ENCODE peak calls at places on chromosomes 4 and X, in four cellular contexts. N is fibroblast of the aortic adventitia, P is spleen, D is astrocyte of the spinal cord. M is an unnamed sample.
A peak's percentile ranks its signal among the peaks of the same experiment; 100 is the strongest.

GRCh38 chrX:374566-374965 is 12.1 kb downstream of the PPP2R3B start:
- DNase-seq in N (no peak), P (peak; percentile 52), D (no peak), M (no peak)

GRCh38 chr4:3348621-3349020 is 55.8 kb downstream of the RGS12 start:
- DNase-seq in N (no peak), P (no peak), D (no peak), M (no peak)

GRCh38 chr4:151228196-151229119 is 48.5 kb upstream of the PRSS48 start:
- DNase-seq in N (peak; percentile 78), P (no peak), D (peak; percentile 67), M (peak; percentile 79)

GRCh38 chr4:176492648-176493302 is 173.0 kb downstream of the SPCS3 start:
- DNase-seq in N (peak; percentile 81), P (no peak), D (no peak), M (peak; percentile 22)

GRCh38 chrX:69065451-69065850 is 99.8 kb downstream of the PJA1 start:
- DNase-seq in N (peak; percentile 13), P (peak; percentile 42), D (no peak), M (peak; percentile 24)

GRCh38 chr4:104491396-104491821 is 3.3 kb downstream of the CXXC4 start:
- DNase-seq in N (no peak), P (peak; percentile 79), D (peak; percentile 29), M (no peak)

GRCh38 chr4:96786306-96786705 is 946.4 kb downstream of the PDHA2 start:
- DNase-seq in N (no peak), P (no peak), D (no peak), M (no peak)

GRCh38 chrX:120450163-120450562 is 18.9 kb downstream of the LAMP2 start:
- DNase-seq in N (peak; percentile 10), P (no peak), D (no peak), M (peak; percentile 40)

GRCh38 chrX:14209034-14209433 is 179.3 kb upstream of the GEMIN8 start:
- DNase-seq in N (no peak), P (no peak), D (no peak), M (no peak)

GRCh38 chrX:140766024-140766611 is 56.6 kb downstream of the LINC00632 start:
- DNase-seq in N (peak; percentile 84), P (no peak), D (peak; percentile 74), M (peak; percentile 72)

GRCh38 chr4:39698424-39699009 is 581 bp downstream of the UBE2K start:
- DNase-seq in N (peak; percentile 22), P (peak; percentile 90), D (peak; percentile 37), M (peak; percentile 28)

GRCh38 chr4:112348488-112349158 is 51.5 kb downstream of the ALPK1 start:
- DNase-seq in N (peak; percentile 52), P (peak; percentile 69), D (peak; percentile 67), M (peak; percentile 75)

GRCh38 chrX:108097380-108097779 is 5.8 kb downstream of the ATG4A start:
- DNase-seq in N (peak; percentile 1), P (no peak), D (no peak), M (no peak)

GRCh38 chr4:8547108-8547911 is 32.9 kb upstream of the GPR78 start:
- DNase-seq in N (peak; percentile 58), P (peak; percentile 37), D (no peak), M (peak; percentile 60)

GRCh38 chr4:89897867-89898266 is 3.2 kb downstream of the MMRN1 start:
- DNase-seq in N (no peak), P (no peak), D (no peak), M (no peak)

GRCh38 chr4:140281828-140282227 is 91.6 kb upstream of the SCOC start:
- DNase-seq in N (peak; percentile 40), P (no peak), D (no peak), M (no peak)

GRCh38 chr4:152943673-152944072 is 7.5 kb downstream of the FHDC1 start:
- DNase-seq in N (peak; percentile 79), P (no peak), D (no peak), M (peak; percentile 41)

GRCh38 chrX:137792214-137792613 is 226.3 kb downstream of the ZIC3 start:
- DNase-seq in N (no peak), P (no peak), D (no peak), M (no peak)

GRCh38 chr4:62898115-62898514 is 1511.1 kb downstream of the TECRL start:
- DNase-seq in N (no peak), P (peak; percentile 71), D (no peak), M (no peak)

GRCh38 chr4:688695-689497 is at the start of gene SLC49A3:
- DNase-seq in N (no peak), P (peak; percentile 87), D (no peak), M (no peak)

GRCh38 chr4:80114732-80115265 is 41.8 kb upstream of the ANTXR2 start:
- DNase-seq in N (peak; percentile 41), P (no peak), D (no peak), M (no peak)

GRCh38 chr4:135485371-135485770 is 1283.8 kb upstream of the PABPC4L start:
- DNase-seq in N (no peak), P (no peak), D (peak; percentile 44), M (no peak)

GRCh38 chr4:79197275-79198009 is 128.4 kb downstream of the NAA11 start:
- DNase-seq in N (no peak), P (no peak), D (no peak), M (no peak)

GRCh38 chr4:153138736-153139135 is 65.5 kb upstream of the TRIM2 start:
- DNase-seq in N (no peak), P (no peak), D (no peak), M (no peak)

GRCh38 chr4:151664289-151664688 is 96.5 kb downstream of the GATB start:
- DNase-seq in N (no peak), P (no peak), D (no peak), M (no peak)

GRCh38 chrX:57932266-57932665 is 22.0 kb upstream of the ZXDA start:
- DNase-seq in N (no peak), P (no peak), D (no peak), M (no peak)

GRCh38 chr4:127783026-127783769 is 1.1 kb downstream of the HSPA4L start:
- DNase-seq in N (peak; percentile 79), P (peak; percentile 73), D (peak; percentile 62), M (peak; percentile 62)

GRCh38 chr4:1855334-1856070 is 454 bp downstream of the LETM1 start:
- DNase-seq in N (no peak), P (no peak), D (no peak), M (no peak)

DNA sequence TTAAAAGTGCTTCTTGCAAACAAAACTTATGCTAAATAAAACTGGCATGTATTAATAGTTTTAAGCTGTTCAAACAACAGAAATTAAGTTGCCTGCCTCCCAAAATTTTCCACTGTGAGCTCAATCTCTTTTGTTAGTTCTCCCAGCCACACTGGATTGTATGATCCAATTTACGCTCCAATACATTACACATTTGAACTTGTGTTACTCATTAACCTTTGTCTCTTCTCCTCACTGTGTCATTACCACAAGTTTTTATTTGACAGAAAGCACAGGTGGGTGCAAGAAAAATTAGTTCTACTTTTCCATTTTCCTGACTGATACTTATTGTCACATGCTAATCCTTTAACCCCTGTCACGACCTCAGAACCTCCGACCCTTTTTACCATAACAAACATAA is 55.5 kb downstream of the SHISA3 start:
- DNase-seq in N (no peak), P (no peak), D (no peak), M (no peak)
- H3K4me3 ChIP-seq in N (no peak overlapping the region), P (no peak overlapping the region), D (no peak overlapping the region), M (no peak overlapping the region)

GRCh38 chr4:114365591-114365990 is 233.0 kb upstream of the UGT8 start:
- DNase-seq in N (no peak), P (no peak), D (no peak), M (no peak)
- TF ChIP-seq CTCF in N (no peak), P (no peak), D (no peak), M (no peak)

DNA sequence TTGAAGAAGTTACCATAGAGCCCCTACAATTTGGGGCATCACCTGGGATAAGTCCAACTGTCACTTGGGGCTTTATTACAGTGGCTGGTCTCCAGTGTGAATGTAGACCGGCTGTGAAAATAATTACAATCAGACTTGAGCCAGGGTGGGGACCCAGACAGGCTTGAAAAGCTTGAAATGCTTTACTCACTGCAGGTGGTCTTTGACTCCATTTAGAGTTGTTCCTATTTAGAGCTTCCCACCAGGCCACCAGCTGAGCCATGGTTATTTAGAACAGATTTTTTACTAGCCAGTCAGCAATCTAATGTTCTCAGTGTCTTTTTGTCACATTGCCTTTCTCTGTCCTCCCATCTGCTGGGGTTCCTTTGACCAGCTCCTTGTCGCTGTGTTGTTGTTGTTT is 5.7 kb downstream of the ARHGAP10 start:
- DNase-seq in N (no peak), P (no peak), D (peak; percentile 72), M (peak; percentile 66)
- H3K4me3 ChIP-seq in N (no peak overlapping the region), P (no peak overlapping the region), D (no peak overlapping the region), M (no peak overlapping the region)

DNA sequence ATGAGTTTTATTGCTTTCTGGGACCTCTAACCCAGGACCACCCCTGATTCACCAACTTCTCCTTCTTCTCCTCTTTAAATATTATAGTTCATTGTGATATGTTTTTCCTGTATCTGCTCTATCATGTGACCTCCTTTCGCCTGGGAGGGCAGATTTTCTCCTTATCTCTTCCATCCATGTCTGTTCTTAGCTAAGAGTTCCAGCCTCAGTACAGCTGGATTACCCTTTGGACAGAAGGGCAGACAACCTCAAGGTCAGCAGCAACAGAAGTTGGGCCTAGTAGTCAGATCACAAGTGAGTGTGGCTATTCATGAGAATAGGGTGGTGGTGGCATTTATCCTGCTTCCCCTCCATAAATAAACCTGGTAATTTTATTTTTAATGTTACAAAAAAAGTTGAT is 5.7 kb upstream of the XK start:
- DNase-seq in N (no peak), P (no peak), D (no peak), M (no peak)
- TF ChIP-seq CTCF in N (no peak), P (no peak), D (no peak), M (no peak)

DNA sequence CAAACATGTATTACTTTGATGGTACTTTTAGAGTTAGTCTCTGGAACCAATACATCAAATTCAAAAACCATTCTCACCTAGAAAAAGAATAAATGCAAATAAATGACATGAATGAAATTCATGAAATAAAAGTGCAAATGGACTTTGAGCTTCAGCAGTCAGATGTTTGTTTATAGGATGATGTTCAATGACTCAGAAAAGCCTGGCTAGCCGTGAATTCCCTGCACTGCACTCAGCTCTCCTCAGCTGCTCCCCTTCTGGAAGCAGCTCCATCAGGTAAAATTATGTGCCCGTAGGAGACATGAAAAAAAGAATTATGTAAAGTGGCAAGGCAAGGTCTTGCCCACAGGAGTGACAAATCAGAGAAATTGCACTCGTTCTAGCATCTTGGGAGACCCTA is 390.6 kb downstream of the GPM6A start:
- DNase-seq in N (peak; percentile 53), P (no peak), D (peak; percentile 83), M (peak; percentile 76)
- H3K4me3 ChIP-seq in N (no peak overlapping the region), P (no peak overlapping the region), D (no peak overlapping the region), M (no peak overlapping the region)

GRCh38 chr4:26067035-26067434 is 153.0 kb downstream of the SMIM20 start:
- DNase-seq in N (no peak), P (no peak), D (no peak), M (no peak)

GRCh38 chr4:26073886-26074560 is 160.0 kb downstream of the SMIM20 start:
- DNase-seq in N (no peak), P (no peak), D (no peak), M (no peak)

GRCh38 chr4:26065833-26066232 is 151.8 kb downstream of the SMIM20 start:
- DNase-seq in N (no peak), P (no peak), D (no peak), M (no peak)

GRCh38 chr4:26071688-26072087 is 157.7 kb downstream of the SMIM20 start:
- DNase-seq in N (no peak), P (no peak), D (no peak), M (no peak)

GRCh38 chr4:26069218-26069617 is 155.2 kb downstream of the SMIM20 start:
- DNase-seq in N (peak; percentile 49), P (no peak), D (peak; percentile 45), M (peak; percentile 70)
- TF ChIP-seq CTCF in N (peak; percentile 52), P (no peak), D (peak; percentile 58), M (peak; percentile 71)

M was measured in choroid plexus epithelial cell.